ENCODE peak calls at places on chromosome 10, in six cellular contexts. B is endothelial cell of umbilical vein, O is HCT116, Q is HepG2, I is K562, W is H1. Z is an unnamed sample.

GRCh38 chr10:123301077-123301875 is 147.1 kb downstream of the BUB3 start:
- DNase-seq in Q (no peak), O (no peak), W (no peak), B (peak), I (no peak), Z (no peak)

GRCh38 chr10:110207805-110208613 is 604 bp downstream of the MXI1 start:
- DNase-seq in W (peak), Q (no peak), I (peak), B (peak), O (no peak), Z (no peak)

GRCh38 chr10:128938488-128938887 is 528.6 kb upstream of the MGMT start:
- DNase-seq in Q (no peak), W (no peak), O (no peak), I (no peak), B (no peak), Z (no peak)

GRCh38 chr10:96225119-96225518 is 46.2 kb downstream of the BLNK start:
- DNase-seq in O (no peak), W (no peak), B (no peak), Q (no peak), I (no peak), Z (no peak)

GRCh38 chr10:76695069-76695468 is 942.5 kb downstream of the KCNMA1 start:
- DNase-seq in Q (no peak), I (no peak), O (no peak), B (no peak), W (no peak), Z (no peak)

GRCh38 chr10:61821153-61821552 is 80.3 kb upstream of the ARID5B start:
- DNase-seq in B (no peak), O (no peak), I (no peak), Q (no peak), W (no peak), Z (no peak)

GRCh38 chr10:120460776-120461175 is 3.7 kb downstream of the PLPP4 start:
- DNase-seq in B (peak), Q (no peak), I (peak), O (no peak), W (no peak), Z (no peak)

GRCh38 chr10:26951650-26952049 is 90.9 kb upstream of the ABI1 start:
- DNase-seq in O (no peak), W (no peak), I (no peak), Q (no peak), B (no peak), Z (no peak)

GRCh38 chr10:101986277-101986971 is 69.5 kb downstream of the ARMH3 start:
- DNase-seq in I (no peak), B (peak), O (no peak), Q (no peak), W (no peak), Z (no peak)

GRCh38 chr10:93152136-93152535 is 78.4 kb downstream of the CYP26A1 start:
- DNase-seq in B (no peak), Q (no peak), W (no peak), O (no peak), I (no peak), Z (no peak)

GRCh38 chr10:79166312-79166721 is 97.6 kb downstream of the ZMIZ1 start:
- DNase-seq in W (no peak), I (no peak), O (no peak), B (no peak), Q (no peak), Z (no peak)

GRCh38 chr10:43308986-43309385 is 42.1 kb upstream of the RASGEF1A start:
- DNase-seq in Q (peak), W (no peak), I (no peak), O (no peak), B (no peak), Z (no peak)

GRCh38 chr10:125611216-125611615 is 71.7 kb downstream of the TEX36 start:
- DNase-seq in Q (no peak), W (no peak), O (no peak), B (no peak), I (no peak), Z (no peak)

GRCh38 chr10:132745971-132746370 is 40.0 kb downstream of the NKX6-2 start:
- DNase-seq in I (no peak), B (no peak), O (no peak), W (no peak), Q (no peak), Z (no peak)

GRCh38 chr10:49254556-49255318 is 44.2 kb upstream of the C10orf71 start:
- DNase-seq in O (no peak), W (no peak), Q (no peak), B (no peak), I (no peak), Z (no peak)

GRCh38 chr10:71746344-71747037 is 26.8 kb downstream of the VSIR start:
- DNase-seq in W (no peak), O (no peak), Q (peak), I (peak), B (peak), Z (no peak)

GRCh38 chr10:2202401-2202800 is 465.1 kb upstream of the ADARB2 start:
- DNase-seq in Q (no peak), O (no peak), B (no peak), I (no peak), W (no peak), Z (no peak)
- H3K9ac ChIP-seq in Q (no peak), O (no peak), B (no peak), I (no peak), W (no peak), Z (no peak)

DNA sequence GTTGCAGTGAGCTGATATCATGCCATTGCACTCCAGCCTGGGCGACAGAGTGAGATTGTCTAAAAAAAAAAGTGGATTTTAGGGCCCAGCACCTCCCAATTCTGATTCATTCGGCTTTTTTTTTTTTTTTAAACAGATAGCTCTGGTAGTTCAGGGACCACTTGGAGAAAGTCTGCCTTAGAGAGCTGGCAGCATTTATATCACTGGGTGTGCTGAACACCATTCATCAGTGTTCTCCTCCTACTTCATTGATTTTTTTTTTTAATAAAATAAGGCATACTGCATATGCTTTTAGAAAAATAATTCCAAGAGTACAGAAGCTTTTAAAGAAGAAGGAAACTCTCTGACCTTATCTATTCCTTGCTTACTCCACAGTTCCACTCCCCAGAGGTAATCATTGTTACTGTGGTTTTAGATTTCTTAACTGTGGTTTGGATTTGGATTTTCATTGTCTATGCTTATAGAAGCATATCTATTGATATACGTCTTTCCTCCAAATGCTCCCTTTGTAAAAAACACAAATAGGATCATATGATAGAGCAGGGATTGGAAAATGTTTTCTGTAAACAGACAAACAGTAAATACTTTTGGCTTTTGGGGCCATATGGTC is 21.0 kb upstream of the SAR1A start:
- DNase-seq in I (no peak), O (no peak), W (no peak), Q (no peak), B (no peak), Z (no peak)
- TF ChIP-seq POLR2AphosphoS5 in I (no peak), O (no peak), W (no peak), Q (no peak), B (no peak), Z (no peak)

GRCh38 chr10:23693895-23694294 is 255.0 kb downstream of the OTUD1 start:
- DNase-seq in O (no peak), B (no peak), I (no peak), W (peak), Q (no peak), Z (no peak)

GRCh38 chr10:23696476-23696875 is 257.6 kb downstream of the OTUD1 start:
- DNase-seq in Q (no peak), I (no peak), W (no peak), B (no peak), O (no peak), Z (no peak)

GRCh38 chr10:23694446-23694920 is 255.6 kb downstream of the OTUD1 start:
- DNase-seq in B (no peak), I (no peak), Q (no peak), W (peak), O (no peak), Z (no peak)

GRCh38 chr10:23694921-23695824 is 256.3 kb downstream of the OTUD1 start:
- DNase-seq in I (no peak), Q (no peak), W (peak), B (no peak), O (no peak), Z (no peak)

DNA sequence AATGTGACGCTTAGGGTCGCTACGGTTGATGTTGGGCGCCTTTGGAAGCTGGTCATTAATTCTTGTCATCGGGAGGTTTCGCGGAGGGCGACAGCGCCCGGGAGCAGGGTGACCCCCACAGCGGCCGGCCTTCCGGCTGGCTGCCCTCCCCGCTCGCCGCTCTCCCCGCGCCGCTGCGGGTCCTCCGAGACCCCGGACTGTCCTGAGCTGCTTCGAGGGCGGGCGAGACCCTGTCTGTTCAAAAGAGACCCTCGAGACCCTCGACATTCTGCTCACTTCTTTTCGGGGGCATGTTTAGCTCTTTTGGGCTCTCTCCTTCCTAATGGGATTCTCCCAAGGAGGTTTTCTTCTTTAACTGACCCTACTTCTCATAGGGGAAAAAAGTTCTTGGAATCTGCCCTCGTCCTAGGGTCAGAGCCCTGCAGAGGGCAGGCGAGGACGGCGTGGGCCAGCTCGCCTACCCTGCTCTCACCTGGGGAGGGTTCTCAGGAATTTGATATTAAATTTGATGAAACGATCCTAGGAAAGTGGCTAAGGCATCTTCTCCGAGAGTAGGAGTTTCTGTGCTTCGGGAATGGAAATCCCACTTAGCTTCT is 257.0 kb downstream of the OTUD1 start:
- DNase-seq in O (no peak), Q (no peak), W (peak), B (no peak), I (no peak), Z (no peak)
- TF ChIP-seq EZH2 in O (no peak), Q (no peak), W (peak), B (no peak), I (no peak), Z (no peak)

DNA sequence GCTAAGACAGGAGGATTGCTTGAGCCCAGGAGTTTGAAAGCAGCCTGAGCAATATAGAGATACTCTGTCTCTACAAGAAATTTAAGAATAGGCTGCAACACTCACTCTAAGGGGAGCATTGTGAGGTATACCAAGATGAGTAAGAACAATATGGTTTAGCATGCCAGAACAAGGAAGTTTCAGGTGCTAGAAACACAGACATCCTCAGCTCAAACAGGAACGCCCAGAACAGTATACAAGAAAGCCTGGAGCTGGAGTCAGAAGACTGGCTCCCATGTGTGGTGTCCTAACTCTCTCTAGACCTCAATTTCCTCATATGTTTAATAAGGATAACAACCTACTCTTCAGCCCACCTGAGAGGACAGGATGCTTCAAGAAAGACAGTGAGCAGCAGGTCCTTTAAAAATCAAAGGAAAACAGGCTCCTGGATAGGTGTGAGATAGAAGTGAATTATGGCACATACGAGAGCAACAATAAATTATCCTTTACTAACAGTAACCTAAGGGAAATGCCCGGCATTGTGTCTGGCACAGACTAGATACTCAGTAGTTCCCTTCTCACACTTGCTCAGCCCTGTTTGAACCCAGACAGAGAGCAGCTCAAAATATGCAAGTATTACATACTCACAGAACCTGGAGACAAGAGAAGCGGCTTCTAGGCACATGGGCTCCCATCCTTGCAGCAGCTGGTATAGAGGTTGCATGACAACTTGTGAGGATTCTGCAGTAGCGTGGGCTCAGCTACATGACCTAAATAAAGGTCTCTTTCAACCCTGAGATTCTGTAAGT is 45.4 kb downstream of the KAT6B start:
- DNase-seq in W (no peak), Q (no peak), O (no peak), I (no peak), B (no peak), Z (no peak)
- H3K9ac ChIP-seq in W (no peak), Q (no peak), O (no peak), I (no peak), B (no peak), Z (no peak)

DNA sequence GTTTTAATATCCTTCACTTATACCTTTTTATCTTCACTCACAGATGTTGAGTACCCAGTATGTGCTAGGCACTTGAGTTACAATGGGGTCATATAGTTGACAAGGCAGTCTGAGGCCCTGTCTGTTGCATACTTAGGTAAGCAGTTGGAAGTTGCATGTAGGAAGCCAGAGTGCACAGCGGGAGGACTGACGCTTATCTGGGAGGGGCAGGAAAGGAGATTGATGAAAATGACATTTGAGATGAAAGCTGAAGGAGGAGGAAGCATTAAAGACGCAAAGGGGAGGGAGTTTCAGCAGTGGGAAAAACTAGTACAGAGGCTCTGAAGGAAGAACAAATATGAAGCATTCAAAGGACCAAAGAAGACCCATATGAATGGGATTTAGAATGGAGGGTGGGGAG is 266.2 kb downstream of the HTR7 start:
- DNase-seq in I (no peak), W (no peak), Q (no peak), B (no peak), O (peak), Z (no peak)
- TF ChIP-seq POLR2AphosphoS5 in I (no peak), W (no peak), Q (no peak), B (no peak), O (no peak), Z (no peak)